ENCODE peak calls at places on chromosome 19, in five cellular contexts. M is HepG2, T is H1, B is K562, G is GM12878. Q is an unnamed sample.

GRCh38 chr19:2627319-2627829 is 75.1 kb downstream of the GNG7 start:
- DNase-seq in T (no peak), G (no peak), M (peak), B (no peak), Q (peak)

GRCh38 chr19:42122691-42123607 is 9.3 kb downstream of the POU2F2 start:
- DNase-seq in T (no peak), M (no peak), B (no peak), G (peak), Q (no peak)

GRCh38 chr19:34575206-34575605 is 93.6 kb downstream of the WTIP start:
- DNase-seq in B (no peak), T (no peak), M (no peak), G (no peak), Q (no peak)

GRCh38 chr19:10269333-10270179 is 1.4 kb upstream of the ICAM1 start:
- DNase-seq in T (no peak), M (peak), G (no peak), B (peak), Q (peak)

GRCh38 chr19:48271531-48272151 is 1.8 kb downstream of the ZNF114 start:
- DNase-seq in B (no peak), G (no peak), M (peak), T (peak), Q (no peak)

GRCh38 chr19:48798937-48799336 is 11.9 kb downstream of the BCAT2 start:
- DNase-seq in G (peak), M (no peak), T (peak), B (no peak), Q (no peak)

GRCh38 chr19:58154679-58155648 is 4.4 kb upstream of the ZNF329 start:
- DNase-seq in M (peak), B (peak), T (peak), G (peak), Q (no peak)

GRCh38 chr19:29324717-29325116 is 111.8 kb upstream of the UQCRFS1 start:
- DNase-seq in T (no peak), B (no peak), G (no peak), M (no peak), Q (no peak)

GRCh38 chr19:3615524-3616135 is 9.0 kb upstream of the TBXA2R start:
- DNase-seq in B (no peak), M (no peak), T (no peak), G (no peak), Q (no peak)

GRCh38 chr19:540867-541637 is 2.8 kb upstream of the GZMM start:
- DNase-seq in T (no peak), G (no peak), M (no peak), B (no peak), Q (no peak)

GRCh38 chr19:547117-547516 is 3.3 kb downstream of the GZMM start:
- DNase-seq in M (no peak), B (no peak), T (no peak), G (no peak), Q (no peak)

GRCh38 chr19:542173-542866 is 1.5 kb upstream of the GZMM start:
- DNase-seq in G (no peak), B (no peak), T (no peak), M (no peak), Q (no peak)

GRCh38 chr19:541699-542098 is 2.2 kb upstream of the GZMM start:
- DNase-seq in M (no peak), B (no peak), T (no peak), G (no peak), Q (no peak)

GRCh38 chr19:543912-544608 is at the start of gene GZMM:
- DNase-seq in M (no peak), G (no peak), B (peak), T (no peak), Q (no peak)
- TF ChIP-seq SRF in M (no peak), G (no peak), B (no peak), T (no peak), Q (no peak)

DNA sequence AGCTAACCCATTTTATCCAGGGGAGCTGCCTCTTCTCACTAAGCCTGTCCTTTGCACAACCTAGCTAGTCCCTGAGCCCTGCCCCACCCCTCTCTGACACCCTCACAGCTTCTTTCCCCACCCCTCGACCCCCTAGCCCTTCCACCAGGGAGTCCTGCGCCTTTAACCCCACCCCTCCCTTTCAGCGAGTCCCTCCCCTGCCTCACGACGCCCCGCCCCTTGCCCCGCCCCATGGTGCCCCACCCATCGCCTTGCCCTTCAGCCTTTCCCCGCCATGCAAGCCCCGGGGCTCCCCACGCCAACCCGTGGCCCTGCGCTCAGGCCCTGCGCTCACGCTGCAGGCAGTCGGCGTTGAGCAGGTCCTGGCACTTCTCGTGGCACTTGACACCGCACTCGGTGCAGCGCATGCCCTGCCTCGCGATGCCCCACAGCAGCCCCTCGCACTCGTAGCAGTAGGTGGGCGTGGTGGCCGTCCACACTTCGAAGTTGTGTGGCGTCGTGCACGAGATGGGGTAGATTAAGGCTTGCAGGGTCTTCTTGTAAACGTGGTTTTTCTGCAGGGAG is 40.0 kb downstream of the UNC13A start:
- DNase-seq in T (no peak), M (no peak), G (no peak), B (peak), Q (no peak)
- TF ChIP-seq SRF in T (no peak), M (no peak), G (no peak), B (no peak), Q (no peak)

GRCh38 chr19:11437955-11438354 is 2.5 kb downstream of the PRKCSH start:
- DNase-seq in M (no peak), B (no peak), G (no peak), T (no peak), Q (no peak)
- TF ChIP-seq SRF in M (no peak), B (no peak), G (no peak), T (no peak), Q (no peak)

GRCh38 chr19:43651758-43652545 is 12.3 kb upstream of the CADM4 start:
- DNase-seq in B (peak), M (peak), T (no peak), G (no peak), Q (no peak)
- TF ChIP-seq SRF in B (no peak), M (no peak), T (no peak), G (no peak), Q (no peak)

DNA sequence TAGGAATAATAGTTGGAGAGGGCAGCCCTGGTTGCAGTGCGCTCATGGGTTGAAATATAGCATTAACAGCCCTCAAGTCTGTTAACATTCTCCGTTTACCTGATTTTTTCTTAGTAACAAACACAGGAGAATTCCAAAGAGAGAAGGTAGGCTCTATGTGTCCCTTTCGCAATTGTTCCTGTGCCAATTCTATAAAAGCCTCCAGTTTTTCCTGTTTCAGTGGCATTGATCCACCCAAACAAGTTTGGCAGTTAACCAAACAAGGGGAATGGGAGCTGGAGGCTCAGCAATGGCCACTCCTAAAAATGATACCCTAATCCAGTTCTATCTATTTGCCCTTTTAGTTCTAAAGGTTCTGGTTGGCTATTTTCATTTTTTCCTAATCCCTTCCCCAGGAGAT is 151.6 kb downstream of the ZNF486 start:
- DNase-seq in B (no peak), G (no peak), M (no peak), T (no peak), Q (no peak)
- TF ChIP-seq SRF in B (no peak), G (no peak), M (no peak), T (no peak), Q (no peak)

GRCh38 chr19:37309834-37310575 is 60.9 kb upstream of the ZNF527 start:
- DNase-seq in T (no peak), B (no peak), M (no peak), G (no peak), Q (no peak)
- TF ChIP-seq SRF in T (no peak), B (no peak), M (no peak), G (no peak), Q (no peak)

DNA sequence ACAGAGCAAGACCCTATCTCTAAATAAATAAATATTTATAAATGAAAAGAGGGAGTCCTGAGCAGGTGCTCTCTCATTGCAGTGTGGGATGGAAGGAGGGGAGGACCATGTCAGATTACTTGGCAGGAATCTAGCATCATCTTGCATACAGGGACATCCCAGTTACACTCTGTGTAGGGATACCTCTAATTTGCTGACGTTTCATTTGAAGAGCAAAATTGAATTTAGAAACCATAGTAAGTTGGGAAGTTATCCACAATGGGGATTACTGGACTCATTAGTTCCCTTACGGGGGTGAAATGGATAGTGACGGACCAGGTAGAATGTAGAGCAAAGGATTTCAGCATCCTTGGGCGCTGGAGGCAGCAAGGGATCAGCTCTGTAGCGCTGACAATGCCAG is 52.1 kb downstream of the ARHGEF18 start:
- DNase-seq in B (no peak), M (no peak), G (no peak), T (no peak), Q (no peak)
- TF ChIP-seq SRF in B (no peak), M (no peak), G (no peak), T (no peak), Q (no peak)